ENCODE peak calls at places on chromosome 16, in five cellular contexts. Z is cardiac fibroblast; M is central memory CD4-positive, alpha-beta T cell; O is GM23338; D is fibroblast of the conjunctiva. P is an unnamed sample.

GRCh38 chr16:66911112-66911511 is 7.6 kb downstream of the CDH16 start:
- DNase-seq in Z (no peak), M (no peak), O (no peak), D (no peak), P (no peak)

GRCh38 chr16:11398136-11398535 is 52.9 kb downstream of the RMI2 start:
- DNase-seq in Z (no peak), M (no peak), O (no peak), D (no peak), P (no peak)

GRCh38 chr16:54926166-54926838 is 4.4 kb upstream of the IRX5 start:
- DNase-seq in Z (no peak), M (no peak), O (no peak), D (no peak), P (no peak)

GRCh38 chr16:84361546-84361945 is 6.8 kb upstream of the ATP2C2 start:
- DNase-seq in Z (no peak), M (no peak), O (no peak), D (no peak), P (no peak)

GRCh38 chr16:8173111-8173644 is 417.1 kb downstream of the TMEM114 start:
- DNase-seq in Z (peak), M (no peak), O (peak), D (peak), P (no peak)

GRCh38 chr16:66935319-66936011 is at the start of gene CES2:
- DNase-seq in Z (peak), M (no peak), O (peak), D (no peak), P (no peak)

GRCh38 chr16:2285731-2286191 is 17.8 kb upstream of the RNPS1 start:
- DNase-seq in Z (no peak), M (no peak), O (no peak), D (no peak), P (no peak)

GRCh38 chr16:27771201-27771910 is 221.4 kb downstream of the KATNIP start:
- DNase-seq in Z (no peak), M (no peak), O (no peak), D (no peak), P (no peak)

GRCh38 chr16:56191807-56192643 is 736 bp downstream of the GNAO1 start:
- DNase-seq in Z (no peak), M (no peak), O (peak), D (no peak), P (no peak)

GRCh38 chr16:15970743-15971434 is 21.5 kb downstream of the ABCC1 start:
- DNase-seq in Z (no peak), M (no peak), O (peak), D (no peak), P (no peak)

GRCh38 chr16:11354733-11355574 is 9.7 kb downstream of the RMI2 start:
- DNase-seq in Z (peak), M (peak), O (no peak), D (peak), P (peak)

GRCh38 chr16:88874938-88875599 is 8.6 kb upstream of the PABPN1L start:
- DNase-seq in Z (no peak), M (no peak), O (no peak), D (no peak), P (no peak)

GRCh38 chr16:50011707-50012106 is 13.3 kb upstream of the CNEP1R1 start:
- DNase-seq in Z (peak), M (no peak), O (no peak), D (no peak), P (no peak)

GRCh38 chr16:11149011-11149616 is 106.9 kb downstream of the SOCS1 start:
- DNase-seq in Z (no peak), M (no peak), O (no peak), D (no peak), P (no peak)

GRCh38 chr16:68574479-68574878 is 35.4 kb downstream of the ZFP90 start:
- DNase-seq in Z (no peak), M (no peak), O (no peak), D (no peak), P (no peak)

GRCh38 chr16:55655709-55656694 is at the start of gene SLC6A2:
- DNase-seq in Z (no peak), M (no peak), O (peak), D (no peak), P (no peak)

GRCh38 chr16:53745126-53745525 is 41.2 kb downstream of the FTO start:
- DNase-seq in Z (peak), M (no peak), O (no peak), D (peak), P (no peak)

P was measured in activated T-helper 2 cell treated with anti-CD3 and anti-CD28 coated beads, Interferon-gamma antibody, Interleukin-2, Interleukin-4, amounts not matched to agents 10 μg/mL and 5 μg/mL and 100 μg/mL, durations not matched to agents 14 hours and 24 hours and 36 hours.